ENCODE peak calls at places on chromosome 1, in four cellular contexts. G, W, C and T are unnamed samples.

GRCh38 chr1:107061886-107062285 is 5.4 kb downstream of the PRMT6 start:
- DNase-seq in G (no peak), W (no peak), C (no peak), T (no peak)

GRCh38 chr1:36824390-36824861 is 209.9 kb downstream of the GRIK3 start:
- DNase-seq in G (no peak), W (no peak), C (no peak), T (no peak)

GRCh38 chr1:225156254-225156653 is 226.8 kb downstream of the DNAH14 start:
- DNase-seq in G (no peak), W (peak; percentile 11), C (no peak), T (no peak)

GRCh38 chr1:3314561-3315271 is 139.7 kb upstream of the ARHGEF16 start:
- DNase-seq in G (no peak), W (no peak), C (peak; percentile 13), T (no peak)

GRCh38 chr1:1118011-1118892 is 2.4 kb upstream of the C1orf159 start:
- DNase-seq in G (no peak), W (no peak), C (no peak), T (no peak)

GRCh38 chr1:115544131-115544530 is 97.6 kb upstream of the VANGL1 start:
- DNase-seq in G (no peak), W (no peak), C (no peak), T (no peak)

GRCh38 chr1:40786995-40787705 is 3.6 kb downstream of the KCNQ4 start:
- DNase-seq in G (no peak), W (no peak), C (no peak), T (no peak)

GRCh38 chr1:22754106-22754768 is 43.6 kb downstream of the EPHB2 start:
- DNase-seq in G (no peak), W (peak; percentile 30), C (no peak), T (no peak)

GRCh38 chr1:6163973-6164617 is 16.0 kb downstream of the CHD5 start:
- DNase-seq in G (no peak), W (no peak), C (no peak), T (no peak)

GRCh38 chr1:32876341-32877210 is 5.9 kb upstream of the FNDC5 start:
- DNase-seq in G (peak; percentile 91), W (peak; percentile 54), C (no peak), T (peak; percentile 50)